ENCODE peak calls at places on chromosomes 7 and 10, in eight cellular contexts. X is mammary epithelial cell, C is neuronal stem cell, L is fibroblast of lung, Y is OCI-LY7, Z is psoas muscle, Q is HepG2, R is SJSA1. A is an unnamed sample. For H3K9me3, the result is how much of the 10 kb centered on the place peaks cover.

GRCh38 chr7:149021725-149022062 is 6.6 kb downstream of the PDIA4 start:
- DNase-seq in X (peak), C (no peak), L (no peak), Y (no peak), Z (no peak), Q (no peak), R (no peak), A (no peak)

GRCh38 chr10:44742169-44742732 is 168.9 kb upstream of the TMEM72 start:
- DNase-seq in X (no peak), C (no peak), L (no peak), Y (no peak), Z (no peak), Q (no peak), R (no peak), A (no peak)

GRCh38 chr7:132687016-132687415 is 110.7 kb upstream of the PLXNA4 start:
- DNase-seq in X (no peak), C (no peak), L (no peak), Y (no peak), Z (no peak), Q (no peak), R (no peak), A (no peak)

GRCh38 chr7:50637725-50638643 is 72.8 kb upstream of the DDC start:
- DNase-seq in X (no peak), C (no peak), L (peak), Y (no peak), Z (no peak), Q (no peak), R (no peak), A (no peak)

GRCh38 chr10:82192665-82193064 is 317.7 kb downstream of the NRG3 start:
- DNase-seq in X (no peak), C (no peak), L (no peak), Y (no peak), Z (no peak), Q (no peak), R (no peak), A (no peak)

GRCh38 chr10:103605359-103606156 is 112.1 kb downstream of the NEURL1 start:
- DNase-seq in X (no peak), C (no peak), L (peak), Y (peak), Z (peak), Q (peak), R (peak), A (no peak)

GRCh38 chr10:71312840-71313789 is 5.9 kb upstream of the SLC29A3 start:
- DNase-seq in X (no peak), C (no peak), L (peak), Y (no peak), Z (peak), Q (no peak), R (no peak), A (no peak)

GRCh38 chr7:101594790-101595189 is 34.3 kb downstream of the MYL10 start:
- DNase-seq in X (no peak), C (no peak), L (no peak), Y (no peak), Z (no peak), Q (no peak), R (no peak), A (no peak)

GRCh38 chr10:89741126-89741762 is 39.9 kb downstream of the KIF20B start:
- DNase-seq in X (no peak), C (no peak), L (no peak), Y (no peak), Z (no peak), Q (no peak), R (no peak), A (no peak)

GRCh38 chr10:78390051-78390450 is 356.4 kb downstream of the RPS24 start:
- DNase-seq in X (no peak), C (no peak), L (no peak), Y (no peak), Z (no peak), Q (no peak), R (no peak), A (no peak)

GRCh38 chr7:6406121-6406520 is 41.6 kb downstream of the DAGLB start:
- DNase-seq in X (no peak), C (no peak), L (no peak), Y (no peak), Z (no peak), Q (no peak), R (no peak), A (no peak)

GRCh38 chr7:68444956-68445355 is 1153.3 kb upstream of the AUTS2 start:
- DNase-seq in X (no peak), C (no peak), L (no peak), Y (no peak), Z (no peak), Q (no peak), R (no peak), A (no peak)

GRCh38 chr10:42975558-42976352 is 101.1 kb upstream of the RET start:
- DNase-seq in X (no peak), C (no peak), L (no peak), Y (peak), Z (peak), Q (peak), R (peak), A (peak)

GRCh38 chr7:7108931-7109330 is 73.4 kb upstream of the C1GALT1 start:
- DNase-seq in X (no peak), C (no peak), L (no peak), Y (no peak), Z (no peak), Q (no peak), R (no peak), A (no peak)

GRCh38 chr10:19817251-19818046 is 1.2 kb downstream of the PLXDC2 start:
- DNase-seq in X (peak), C (peak), L (peak), Y (no peak), Z (peak), Q (no peak), R (no peak), A (no peak)

GRCh38 chr7:82726038-82726800 is 282.6 kb upstream of the CACNA2D1 start:
- DNase-seq in X (no peak), C (no peak), L (peak), Y (no peak), Z (no peak), Q (no peak), R (no peak), A (no peak)

GRCh38 chr10:119235381-119235780 is 28.0 kb downstream of the GRK5 start:
- DNase-seq in X (peak), C (no peak), L (peak), Y (no peak), Z (no peak), Q (no peak), R (no peak), A (no peak)

GRCh38 chr10:86556933-86557649 is 35.5 kb upstream of the WAPL start:
- DNase-seq in X (no peak), C (no peak), L (no peak), Y (no peak), Z (no peak), Q (no peak), R (no peak), A (no peak)

GRCh38 chr7:54841772-54842707 is 83.0 kb upstream of the SEC61G start:
- DNase-seq in X (no peak), C (no peak), L (peak), Y (peak), Z (peak), Q (peak), R (no peak), A (peak)

GRCh38 chr10:5632430-5632829 is 34.0 kb downstream of the ASB13 start:
- DNase-seq in X (peak), C (no peak), L (no peak), Y (no peak), Z (peak), Q (peak), R (no peak), A (peak)

GRCh38 chr7:143376396-143376795 is 4.7 kb upstream of the ZYX start:
- DNase-seq in X (no peak), C (no peak), L (no peak), Y (no peak), Z (no peak), Q (no peak), R (no peak), A (no peak)

GRCh38 chr7:128889121-128889520 is 21.4 kb downstream of the KCP start:
- DNase-seq in X (peak), C (no peak), L (no peak), Y (no peak), Z (no peak), Q (no peak), R (no peak), A (no peak)

GRCh38 chr10:85967594-85967993 is 399.0 kb downstream of the GRID1 start:
- DNase-seq in X (peak), C (no peak), L (no peak), Y (no peak), Z (no peak), Q (no peak), R (no peak), A (no peak)

GRCh38 chr7:133633055-133633454 is 380.2 kb downstream of the EXOC4 start:
- DNase-seq in X (peak), C (no peak), L (peak), Y (no peak), Z (no peak), Q (no peak), R (no peak), A (no peak)

GRCh38 chr7:17046666-17047065 is 164.9 kb upstream of the AGR3 start:
- DNase-seq in X (no peak), C (no peak), L (peak), Y (no peak), Z (no peak), Q (no peak), R (no peak), A (no peak)

DNA sequence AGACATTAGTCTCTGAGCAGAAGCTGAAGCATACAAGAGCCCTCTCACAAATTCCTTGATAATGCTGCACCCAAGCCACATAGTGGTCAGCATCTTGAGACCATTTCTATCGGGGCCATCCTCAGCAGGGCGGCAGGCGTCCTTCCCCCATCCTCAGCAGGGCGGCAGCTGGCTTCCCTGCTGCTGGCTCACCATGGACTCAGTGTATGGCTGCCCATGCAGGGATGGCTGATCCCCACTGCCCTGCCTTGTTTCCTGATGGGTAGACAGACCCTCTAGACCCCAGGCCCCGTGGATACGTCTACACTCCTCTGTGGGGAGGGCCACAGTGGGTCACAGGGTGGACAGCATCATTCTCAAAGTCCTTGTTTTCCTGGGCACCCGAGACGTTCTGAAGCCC is 406.8 kb downstream of the TCERG1L start:
- DNase-seq in X (no peak), C (no peak), L (no peak), Y (no peak), Z (no peak), Q (no peak), R (no peak), A (no peak)
- H3K9me3 ChIP-seq in X (under half), C (under half), L (under half), Y (under half), Z (under half), Q (under half), R (under half), A (under half)

GRCh38 chr7:57651006-57651405 is 201.0 kb downstream of the ZNF716 start:
- DNase-seq in X (no peak), C (no peak), L (no peak), Y (no peak), Z (no peak), Q (no peak), R (no peak), A (no peak)
- H3K9me3 ChIP-seq in X (half or more), C (under half), L (under half), Y (under half), Z (under half), Q (half or more), R (under half), A (under half)

DNA sequence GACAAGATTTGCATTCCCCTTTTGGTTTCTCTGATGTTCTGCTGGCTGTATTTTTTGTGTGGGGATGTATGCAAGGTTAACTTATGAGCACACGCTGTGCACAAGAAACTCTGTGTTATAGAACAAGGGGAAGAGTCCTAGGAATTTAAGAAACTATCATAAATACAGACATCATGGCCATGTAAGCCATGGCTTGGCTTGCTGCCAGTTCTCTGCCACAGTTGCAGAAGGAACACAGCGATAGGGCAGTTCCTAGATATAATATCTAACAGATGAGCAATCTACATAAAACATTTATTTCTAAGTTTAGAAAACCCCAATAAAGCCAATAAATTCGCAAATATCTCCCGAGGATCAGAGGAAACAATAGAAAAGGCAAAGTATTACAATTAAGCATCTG is 153.3 kb downstream of the LRRTM3 start:
- DNase-seq in X (no peak), C (no peak), L (peak), Y (no peak), Z (no peak), Q (no peak), R (no peak), A (no peak)
- H3K9me3 ChIP-seq in X (under half), C (under half), L (under half), Y (under half), Z (under half), Q (under half), R (under half), A (under half)

GRCh38 chr7:56471811-56472210 is 355.6 kb upstream of the NUPR2 start:
- DNase-seq in X (no peak), C (no peak), L (no peak), Y (no peak), Z (no peak), Q (no peak), R (no peak), A (no peak)
- H3K9me3 ChIP-seq in X (half or more), C (under half), L (under half), Y (under half), Z (half or more), Q (half or more), R (under half), A (under half)

DNA sequence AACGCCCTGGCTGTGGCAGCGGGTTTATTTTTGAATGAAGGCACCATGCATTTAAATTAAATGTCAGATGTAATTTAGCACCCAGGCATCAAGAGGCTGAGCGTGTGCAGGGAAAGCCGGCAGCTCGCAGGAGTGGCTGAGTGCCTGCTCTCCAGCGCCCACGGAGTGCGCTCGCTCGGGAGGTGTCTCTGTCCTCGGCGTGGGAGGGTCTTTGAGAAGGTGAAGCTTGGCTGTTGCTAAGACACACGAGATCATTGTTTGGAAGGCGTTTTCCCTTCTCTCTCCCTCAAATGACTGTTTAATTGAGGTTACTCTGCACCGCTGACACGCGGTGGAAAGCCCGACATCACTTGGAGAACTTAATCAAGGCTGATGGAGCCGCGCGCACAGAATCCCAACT is 414.5 kb downstream of the DNAJB6 start:
- DNase-seq in X (no peak), C (no peak), L (no peak), Y (no peak), Z (no peak), Q (no peak), R (no peak), A (no peak)
- H3K9me3 ChIP-seq in X (under half), C (under half), L (under half), Y (under half), Z (under half), Q (under half), R (under half), A (under half)

GRCh38 chr7:5063698-5064097 is 18.0 kb downstream of the RBAK start:
- DNase-seq in X (no peak), C (no peak), L (no peak), Y (no peak), Z (no peak), Q (no peak), R (no peak), A (no peak)
- H3K9me3 ChIP-seq in X (half or more), C (under half), L (under half), Y (half or more), Z (half or more), Q (under half), R (under half), A (half or more)

DNA sequence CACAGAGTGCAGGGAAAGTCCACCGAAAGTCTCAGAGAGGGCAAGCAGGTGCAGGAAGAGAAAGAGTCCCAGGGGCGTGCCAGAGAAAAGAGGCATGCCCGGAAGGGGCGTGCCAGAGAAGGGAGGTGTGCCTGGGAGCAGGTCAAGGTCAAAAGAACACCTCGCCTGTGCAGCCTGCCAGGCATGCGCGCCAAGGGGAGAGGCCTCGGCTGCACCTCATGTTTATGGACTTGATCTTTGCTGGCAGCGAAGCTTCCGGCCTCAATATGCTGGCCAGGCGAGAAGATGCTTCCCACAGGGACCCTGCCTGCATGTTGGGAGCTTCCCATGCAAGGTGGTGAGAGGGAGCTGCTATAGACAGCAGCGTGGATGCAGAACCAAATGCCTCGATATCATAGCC is 192.6 kb upstream of the PPP2R2D start:
- DNase-seq in X (no peak), C (no peak), L (no peak), Y (no peak), Z (no peak), Q (no peak), R (no peak), A (no peak)
- H3K9me3 ChIP-seq in X (under half), C (under half), L (under half), Y (under half), Z (under half), Q (under half), R (under half), A (under half)